ENCODE peak calls at places on chromosomes 4 and X, in five cellular contexts. D, T, F, C and A are unnamed samples.

GRCh38 chr4:7812191-7812860 is 127.3 kb downstream of the AFAP1 start:
- DNase-seq in D (no peak), F (no peak), C (no peak), T (no peak), A (no peak)

GRCh38 chr4:123649644-123650356 is 253.2 kb downstream of the SPRY1 start:
- DNase-seq in F (peak; percentile 49), C (peak; percentile 77), D (peak; percentile 61), T (no peak), A (peak; percentile 94)

GRCh38 chr4:55356991-55357461 is 11.0 kb downstream of the SRD5A3 start:
- DNase-seq in C (no peak), T (no peak), F (peak; percentile 41), D (no peak), A (peak; percentile 19)

GRCh38 chrX:39755152-39756032 is 342.4 kb downstream of the BCOR start:
- DNase-seq in D (peak; percentile 94), F (peak; percentile 80), C (no peak), T (no peak), A (peak; percentile 84)

GRCh38 chrX:34873500-34874225 is 68.9 kb upstream of the FAM47B start:
- DNase-seq in F (no peak), D (no peak), C (no peak), T (no peak), A (peak; percentile 34)

GRCh38 chr4:128524311-128524710 is 236.7 kb upstream of the PGRMC2 start:
- DNase-seq in C (no peak), F (peak; percentile 37), D (peak; percentile 80), T (no peak), A (peak; percentile 89)

GRCh38 chr4:62533573-62533972 is 1333.4 kb downstream of the ADGRL3 start:
- DNase-seq in C (no peak), D (no peak), F (no peak), T (no peak), A (no peak)

GRCh38 chr4:38600575-38600974 is 63.4 kb upstream of the KLF3 start:
- DNase-seq in T (no peak), D (no peak), C (no peak), F (no peak), A (no peak)

GRCh38 chrX:5976332-5976731 is 252.3 kb downstream of the NLGN4X start:
- DNase-seq in F (no peak), C (no peak), T (no peak), D (no peak), A (no peak)

GRCh38 chrX:153967536-153968214 is 3.9 kb downstream of the HCFC1 start:
- DNase-seq in C (no peak), T (no peak), F (no peak), D (no peak), A (no peak)

GRCh38 chr4:67776746-67777145 is 22.6 kb upstream of the GNRHR start:
- DNase-seq in C (no peak), T (no peak), D (no peak), F (no peak), A (no peak)

GRCh38 chrX:38878674-38879375 is 77.6 kb downstream of the MID1IP1 start:
- DNase-seq in D (no peak), F (no peak), T (no peak), C (no peak), A (no peak)

GRCh38 chrX:74249963-74250362 is 54.0 kb upstream of the ZCCHC13 start:
- DNase-seq in D (no peak), C (no peak), F (no peak), T (no peak), A (no peak)

GRCh38 chr4:102824398-102824797 is 3.0 kb downstream of the UBE2D3 start:
- DNase-seq in T (no peak), F (no peak), D (no peak), C (no peak), A (no peak)

GRCh38 chrX:100750901-100751300 is 19.0 kb upstream of the SYTL4 start:
- DNase-seq in C (no peak), F (no peak), D (no peak), T (no peak), A (no peak)

GRCh38 chrX:21802054-21802660 is 37.3 kb upstream of the MBTPS2 start:
- DNase-seq in T (no peak), F (no peak), D (no peak), C (no peak), A (no peak)

GRCh38 chr4:169583563-169583962 is 28.8 kb downstream of the NEK1 start:
- DNase-seq in C (no peak), D (no peak), F (peak; percentile 38), T (no peak), A (peak; percentile 70)

GRCh38 chrX:53686151-53686885 is at the start of gene HUWE1:
- DNase-seq in T (peak; percentile 30), C (peak; percentile 24), D (peak; percentile 91), F (peak; percentile 67), A (peak; percentile 65)

GRCh38 chrX:9604111-9604907 is 139.5 kb downstream of the TBL1X start:
- DNase-seq in F (peak; percentile 64), C (no peak), D (peak; percentile 87), T (peak; percentile 67), A (peak; percentile 68)

GRCh38 chr4:179097741-179098140 is 1655.5 kb upstream of the AGA start:
- DNase-seq in T (no peak), D (no peak), C (no peak), F (no peak), A (no peak)

GRCh38 chr4:110055014-110055768 is 142.5 kb downstream of the EGF start:
- DNase-seq in C (no peak), D (no peak), T (no peak), F (peak; percentile 21), A (peak; percentile 3)

GRCh38 chr4:24973471-24974251 is 57.1 kb downstream of the LGI2 start:
- DNase-seq in C (no peak), D (peak; percentile 82), F (no peak), T (no peak), A (peak; percentile 40)

GRCh38 chr4:53043900-53044650 is 182.0 kb downstream of the RASL11B start:
- DNase-seq in D (no peak), C (no peak), T (no peak), F (no peak), A (no peak)

GRCh38 chr4:66000500-66001117 is 330.3 kb upstream of the EPHA5 start:
- DNase-seq in D (no peak), F (no peak), T (no peak), C (no peak), A (peak; percentile 8)

GRCh38 chr4:189773909-189774308 is 166.8 kb upstream of the FRG1 start:
- DNase-seq in D (no peak), C (no peak), F (no peak), T (no peak), A (no peak)

GRCh38 chr4:26860157-26860921 is at the start of gene STIM2:
- DNase-seq in F (peak; percentile 97), D (peak; percentile 98), C (peak; percentile 75), T (peak; percentile 97), A (peak; percentile 96)

GRCh38 chr4:16582036-16582435 is 316.4 kb downstream of the LDB2 start:
- DNase-seq in C (no peak), F (no peak), T (no peak), D (no peak), A (no peak)

GRCh38 chr4:140330311-140330900 is 43.0 kb upstream of the SCOC start:
- DNase-seq in D (no peak), T (no peak), C (no peak), F (peak; percentile 22), A (peak; percentile 49)

GRCh38 chrX:55056820-55057690 is 17.8 kb upstream of the PAGE2B start:
- DNase-seq in T (no peak), C (no peak), D (no peak), F (no peak), A (no peak)

GRCh38 chr4:47567511-47567910 is 82.4 kb downstream of the ATP10D start:
- DNase-seq in F (no peak), C (no peak), D (no peak), T (no peak), A (no peak)

GRCh38 chrX:23332101-23332887 is 2.4 kb upstream of the PTCHD1 start:
- DNase-seq in T (peak; percentile 4), F (no peak), C (no peak), D (no peak), A (no peak)

GRCh38 chrX:23802431-23802830 is 19.5 kb downstream of the SAT1 start:
- DNase-seq in F (no peak), C (no peak), T (no peak), D (no peak), A (no peak)

GRCh38 chrX:12330841-12331240 is 192.6 kb downstream of the FRMPD4 start:
- DNase-seq in D (no peak), F (no peak), C (no peak), T (no peak), A (no peak)